ENCODE peak calls at places on chromosome 13, in eight cellular contexts. J is H1; T is T1000; D is NCI-H460; Y is bronchial epithelial cell; F is effector CD4-positive, alpha-beta T cell; U is GM06990; Z is activated CD4-positive, alpha-beta T cell treated with anti-CD3 and anti-CD28 coated beads for 24 hours. Q is an unnamed sample.

GRCh38 chr13:42893346-42893745 is 98.7 kb downstream of the EPSTI1 start:
- DNase-seq in J (no peak), T (no peak), D (no peak), Y (peak; percentile 61), F (no peak), U (no peak), Z (no peak), Q (no peak)

GRCh38 chr13:77678691-77679090 is 18.8 kb upstream of the SLAIN1 start:
- DNase-seq in J (no peak), T (no peak), D (no peak), Y (no peak), F (no peak), U (no peak), Z (no peak), Q (no peak)

GRCh38 chr13:44266772-44267171 is 106.9 kb upstream of the SERP2 start:
- DNase-seq in J (no peak), T (no peak), D (no peak), Y (no peak), F (no peak), U (no peak), Z (no peak), Q (no peak)

GRCh38 chr13:100129605-100130004 is 40.7 kb downstream of the PCCA start:
- DNase-seq in J (no peak), T (no peak), D (no peak), Y (no peak), F (no peak), U (no peak), Z (no peak), Q (peak; percentile 86)

GRCh38 chr13:42361701-42362100 is 89.7 kb downstream of the AKAP11 start:
- DNase-seq in J (no peak), T (no peak), D (no peak), Y (no peak), F (no peak), U (no peak), Z (no peak), Q (no peak)

GRCh38 chr13:20369886-20370361 is 137.8 kb upstream of the GJB6 start:
- DNase-seq in J (no peak), T (no peak), D (no peak), Y (peak; percentile 90), F (no peak), U (peak; percentile 37), Z (no peak), Q (no peak)

GRCh38 chr13:50509771-50510441 is 333.6 kb downstream of the DLEU7 start:
- DNase-seq in J (no peak), T (no peak), D (no peak), Y (peak; percentile 35), F (no peak), U (no peak), Z (no peak), Q (no peak)

GRCh38 chr13:46716821-46717220 is 80.1 kb downstream of the ESD start:
- DNase-seq in J (no peak), T (no peak), D (no peak), Y (no peak), F (no peak), U (no peak), Z (no peak), Q (no peak)

GRCh38 chr13:37453246-37453645 is 145.3 kb downstream of the POSTN start:
- DNase-seq in J (no peak), T (no peak), D (no peak), Y (peak; percentile 30), F (no peak), U (no peak), Z (no peak), Q (no peak)

GRCh38 chr13:98565726-98566577 is 11.0 kb downstream of the STK24 start:
- DNase-seq in J (no peak), T (no peak), D (no peak), Y (no peak), F (no peak), U (no peak), Z (no peak), Q (no peak)

GRCh38 chr13:112670864-112671263 is 19.0 kb upstream of the ATP11A start:
- DNase-seq in J (no peak), T (no peak), D (no peak), Y (no peak), F (no peak), U (no peak), Z (no peak), Q (no peak)

GRCh38 chr13:95462801-95463200 is 89.7 kb upstream of the CLDN10 start:
- DNase-seq in J (no peak), T (no peak), D (no peak), Y (no peak), F (no peak), U (no peak), Z (no peak), Q (no peak)

GRCh38 chr13:97030705-97031452 is 36.6 kb upstream of the OXGR1 start:
- DNase-seq in J (no peak), T (no peak), D (peak; percentile 14), Y (peak; percentile 42), F (no peak), U (no peak), Z (no peak), Q (peak; percentile 2)

GRCh38 chr13:113774177-113775107 is 15.4 kb downstream of the TMEM255B start:
- DNase-seq in J (no peak), T (peak; percentile 52), D (no peak), Y (peak; percentile 43), F (no peak), U (no peak), Z (no peak), Q (no peak)

GRCh38 chr13:39417643-39418042 is 185.3 kb downstream of the LHFPL6 start:
- DNase-seq in J (peak; percentile 47), T (peak; percentile 8), D (no peak), Y (peak; percentile 25), F (no peak), U (no peak), Z (no peak), Q (no peak)

GRCh38 chr13:72507394-72508199 is 219.8 kb downstream of the MZT1 start:
- DNase-seq in J (no peak), T (no peak), D (peak; percentile 19), Y (no peak), F (no peak), U (no peak), Z (no peak), Q (no peak)

GRCh38 chr13:37090912-37091311 is 14.6 kb downstream of the CSNK1A1L start:
- DNase-seq in J (no peak), T (no peak), D (no peak), Y (no peak), F (no peak), U (no peak), Z (no peak), Q (peak; percentile 86)

GRCh38 chr13:25971499-25972145 is 80.2 kb downstream of the SHISA2 start:
- DNase-seq in J (no peak), T (no peak), D (no peak), Y (no peak), F (peak; percentile 44), U (no peak), Z (no peak), Q (no peak)

GRCh38 chr13:33262069-33262487 is 23.5 kb downstream of the STARD13 start:
- DNase-seq in J (no peak), T (no peak), D (no peak), Y (peak; percentile 95), F (no peak), U (no peak), Z (no peak), Q (no peak)

GRCh38 chr13:87944038-87944437 is 272.9 kb downstream of the SLITRK5 start:
- DNase-seq in J (no peak), T (no peak), D (no peak), Y (no peak), F (no peak), U (no peak), Z (no peak), Q (no peak)

GRCh38 chr13:37791699-37792098 is 77.9 kb downstream of the TRPC4 start:
- DNase-seq in J (no peak), T (no peak), D (no peak), Y (no peak), F (no peak), U (no peak), Z (no peak), Q (no peak)